ENCODE peak calls at places on chromosomes 13 and 19, in eight cellular contexts. R is substantia nigra; E is heart right ventricle; K is WERI-Rb-1; C is HT-29; B is NCI-H1105; D is naive thymus-derived CD4-positive, alpha-beta T cell; L is ELR. W is an unnamed sample.

GRCh38 chr13:39245688-39246087 is 207.4 kb downstream of the NHLRC3 start:
- DNase-seq in C (no peak), L (no peak), D (no peak), K (no peak), E (no peak), B (peak; percentile 17), R (no peak), W (no peak)

GRCh38 chr19:1291761-1292418 is 6.2 kb downstream of the EFNA2 start:
- DNase-seq in R (peak; percentile 81), B (no peak), K (no peak), L (no peak), D (no peak), E (no peak), C (no peak), W (no peak)

GRCh38 chr19:51015691-51016267 is 3.7 kb downstream of the KLK10 start:
- DNase-seq in L (no peak), C (no peak), D (no peak), K (no peak), R (no peak), B (no peak), E (no peak), W (no peak)

GRCh38 chr13:92355213-92355612 is 871.4 kb upstream of the GPC6 start:
- DNase-seq in K (peak; percentile 74), C (peak; percentile 42), E (no peak), R (no peak), B (no peak), L (peak; percentile 1), D (no peak), W (no peak)

GRCh38 chr13:113110048-113110851 is 4.7 kb downstream of the F7 start:
- DNase-seq in C (no peak), L (no peak), K (no peak), R (no peak), D (peak; percentile 17), E (no peak), B (no peak), W (peak; percentile 69)

GRCh38 chr19:3162418-3163229 is 15.9 kb upstream of the S1PR4 start:
- DNase-seq in R (peak; percentile 31), C (no peak), D (no peak), K (no peak), B (no peak), L (peak; percentile 56), E (no peak), W (no peak)

GRCh38 chr19:49427855-49428546 is 2.8 kb downstream of the GFY start:
- DNase-seq in D (no peak), L (peak; percentile 30), R (peak; percentile 62), K (peak; percentile 85), E (no peak), B (no peak), C (no peak), W (no peak)

GRCh38 chr19:15280915-15281683 is 48.9 kb upstream of the EPHX3 start:
- DNase-seq in L (peak; percentile 77), B (peak; percentile 63), R (peak; percentile 84), D (no peak), K (peak; percentile 96), E (peak; percentile 83), C (peak; percentile 28), W (peak; percentile 87)

GRCh38 chr13:97474581-97474980 is 40.6 kb downstream of the RAP2A start:
- DNase-seq in L (no peak), D (no peak), K (no peak), C (no peak), R (no peak), E (no peak), B (no peak), W (no peak)

GRCh38 chr19:40255619-40256166 is 29.2 kb upstream of the CCNP start:
- DNase-seq in D (no peak), E (no peak), C (no peak), K (no peak), B (no peak), L (no peak), R (no peak), W (no peak)

GRCh38 chr13:43879323-43880181 is at the start of the genes CCDC122 and LACC1:
- DNase-seq in D (peak; percentile 60), K (peak; percentile 43), R (peak; percentile 89), L (peak; percentile 85), E (peak; percentile 79), C (peak; percentile 92), B (no peak), W (peak; percentile 93)

GRCh38 chr13:71852082-71852481 is 14.9 kb downstream of the DACH1 start:
- DNase-seq in E (no peak), R (no peak), C (no peak), K (no peak), B (no peak), D (no peak), L (no peak), W (no peak)

GRCh38 chr13:106696140-106696539 is 128.2 kb upstream of the ARGLU1 start:
- DNase-seq in R (no peak), B (no peak), D (no peak), C (no peak), L (no peak), K (no peak), E (no peak), W (no peak)

GRCh38 chr19:45468159-45468651 is 409 bp downstream of the FOSB start:
- DNase-seq in C (no peak), B (no peak), E (no peak), R (peak; percentile 61), L (peak; percentile 49), D (peak; percentile 75), K (peak; percentile 37), W (no peak)

GRCh38 chr19:46371371-46371901 is 24.5 kb downstream of the PPP5C start:
- DNase-seq in R (no peak), D (no peak), B (no peak), K (no peak), L (no peak), E (no peak), C (no peak), W (peak; percentile 66)

GRCh38 chr19:17794731-17795494 is at the start of gene B3GNT3:
- DNase-seq in E (no peak), K (no peak), B (peak; percentile 59), R (peak; percentile 54), L (peak; percentile 65), C (peak; percentile 86), D (no peak), W (no peak)

GRCh38 chr13:70098669-70099068 is 9.0 kb upstream of the ATXN8OS start:
- DNase-seq in R (no peak), B (peak; percentile 14), E (no peak), D (no peak), K (no peak), C (peak; percentile 33), L (peak; percentile 41), W (no peak)

GRCh38 chr19:45952691-45953505 is 20.8 kb downstream of the NOVA2 start:
- DNase-seq in L (peak; percentile 52), C (no peak), K (peak; percentile 97), D (peak; percentile 30), B (no peak), R (no peak), E (peak; percentile 42), W (no peak)

GRCh38 chr13:111179908-111180756 is 65.0 kb downstream of the ARHGEF7 start:
- DNase-seq in D (peak; percentile 39), L (no peak), E (no peak), B (no peak), R (no peak), K (no peak), C (no peak), W (no peak)

GRCh38 chr19:38850976-38851621 is 1.3 kb upstream of the HNRNPL start:
- DNase-seq in C (no peak), D (no peak), L (peak; percentile 33), E (peak; percentile 48), R (peak; percentile 72), K (peak; percentile 41), B (no peak), W (no peak)

GRCh38 chr19:39544201-39544903 is 4.4 kb upstream of the EID2 start:
- DNase-seq in B (no peak), D (no peak), C (no peak), E (no peak), K (no peak), R (no peak), L (peak; percentile 20), W (no peak)

GRCh38 chr19:4013886-4014540 is 6.5 kb downstream of the PIAS4 start:
- DNase-seq in D (no peak), B (no peak), R (no peak), L (no peak), K (no peak), E (no peak), C (no peak), W (no peak)

GRCh38 chr19:54448037-54448773 is 794 bp upstream of the LENG8 start:
- DNase-seq in L (peak; percentile 78), K (peak; percentile 47), D (no peak), E (peak; percentile 68), R (peak; percentile 43), B (no peak), C (peak; percentile 72), W (peak; percentile 80)

GRCh38 chr13:102700088-102701031 is 5.5 kb upstream of the METTL21C start:
- DNase-seq in C (no peak), L (no peak), D (no peak), E (no peak), K (no peak), R (no peak), B (no peak), W (no peak)

GRCh38 chr19:49776371-49776764 is 9.6 kb downstream of the AP2A1 start:
- DNase-seq in D (no peak), E (no peak), L (no peak), K (no peak), C (no peak), B (no peak), R (no peak), W (no peak)

GRCh38 chr19:50300814-50301606 is 28.2 kb downstream of the KCNC3 start:
- DNase-seq in K (no peak), C (no peak), B (no peak), D (no peak), R (no peak), L (peak; percentile 84), E (no peak), W (no peak)

W was measured in cardiac septum.